ENCODE peak calls at places on chromosomes 7 and 10, in six cellular contexts. One of them, this sample, is unnamed.

GRCh38 chr7:24979470-24979862 is 512 bp downstream of the OSBPL3 start:
- DNase-seq in CD4-positive, CD25-positive, alpha-beta regulatory T cell: peak
- DNase-seq in tibial nerve: peak
- DNase-seq in right lobe of liver: peak
- DNase-seq in IMR-90: peak
- DNase-seq in neuronal stem cell: peak
- DNase-seq in this sample: peak

GRCh38 chr10:126867567-126868365 is 37.5 kb upstream of the DOCK1 start:
- DNase-seq in CD4-positive, CD25-positive, alpha-beta regulatory T cell: no peak
- DNase-seq in tibial nerve: no peak
- DNase-seq in right lobe of liver: no peak
- DNase-seq in IMR-90: peak
- DNase-seq in neuronal stem cell: no peak
- DNase-seq in this sample: no peak

GRCh38 chr10:25105753-25106260 is 69.0 kb upstream of the GPR158 start:
- DNase-seq in CD4-positive, CD25-positive, alpha-beta regulatory T cell: no peak
- DNase-seq in tibial nerve: no peak
- DNase-seq in right lobe of liver: no peak
- DNase-seq in IMR-90: no peak
- DNase-seq in neuronal stem cell: no peak
- DNase-seq in this sample: no peak

GRCh38 chr10:33952692-33953360 is 618.4 kb upstream of the NRP1 start:
- DNase-seq in CD4-positive, CD25-positive, alpha-beta regulatory T cell: no peak
- DNase-seq in tibial nerve: no peak
- DNase-seq in right lobe of liver: no peak
- DNase-seq in IMR-90: peak
- DNase-seq in neuronal stem cell: no peak
- DNase-seq in this sample: no peak

GRCh38 chr7:2819161-2819953 is 24.8 kb downstream of the GNA12 start:
- DNase-seq in CD4-positive, CD25-positive, alpha-beta regulatory T cell: no peak
- DNase-seq in tibial nerve: no peak
- DNase-seq in right lobe of liver: no peak
- DNase-seq in IMR-90: no peak
- DNase-seq in neuronal stem cell: no peak
- DNase-seq in this sample: no peak

GRCh38 chr10:114697061-114697598 is 39.1 kb upstream of the ABLIM1 start:
- DNase-seq in CD4-positive, CD25-positive, alpha-beta regulatory T cell: no peak
- DNase-seq in tibial nerve: no peak
- DNase-seq in right lobe of liver: no peak
- DNase-seq in IMR-90: peak
- DNase-seq in neuronal stem cell: no peak
- DNase-seq in this sample: no peak

GRCh38 chr7:23471090-23471859 is 984 bp upstream of the IGF2BP3 start:
- DNase-seq in CD4-positive, CD25-positive, alpha-beta regulatory T cell: no peak
- DNase-seq in tibial nerve: no peak
- DNase-seq in right lobe of liver: no peak
- DNase-seq in IMR-90: peak
- DNase-seq in neuronal stem cell: peak
- DNase-seq in this sample: peak

GRCh38 chr7:106486331-106486730 is 174.6 kb downstream of the CCDC71L start:
- DNase-seq in CD4-positive, CD25-positive, alpha-beta regulatory T cell: no peak
- DNase-seq in tibial nerve: no peak
- DNase-seq in right lobe of liver: no peak
- DNase-seq in IMR-90: peak
- DNase-seq in neuronal stem cell: no peak
- DNase-seq in this sample: no peak

GRCh38 chr10:88080213-88080612 is 216.8 kb downstream of the PTEN start:
- DNase-seq in CD4-positive, CD25-positive, alpha-beta regulatory T cell: no peak
- DNase-seq in tibial nerve: no peak
- DNase-seq in right lobe of liver: no peak
- DNase-seq in IMR-90: peak
- DNase-seq in neuronal stem cell: no peak
- DNase-seq in this sample: no peak

GRCh38 chr10:65313406-65313805 is 1612.4 kb upstream of the LRRTM3 start:
- DNase-seq in CD4-positive, CD25-positive, alpha-beta regulatory T cell: no peak
- DNase-seq in tibial nerve: no peak
- DNase-seq in right lobe of liver: no peak
- DNase-seq in IMR-90: no peak
- DNase-seq in neuronal stem cell: no peak
- DNase-seq in this sample: no peak

GRCh38 chr7:29120955-29121354 is 25.4 kb downstream of the CPVL start:
- DNase-seq in CD4-positive, CD25-positive, alpha-beta regulatory T cell: no peak
- DNase-seq in tibial nerve: no peak
- DNase-seq in right lobe of liver: no peak
- DNase-seq in IMR-90: no peak
- DNase-seq in neuronal stem cell: no peak
- DNase-seq in this sample: no peak

GRCh38 chr10:49347342-49347741 is 48.4 kb downstream of the C10orf71 start:
- DNase-seq in CD4-positive, CD25-positive, alpha-beta regulatory T cell: no peak
- DNase-seq in tibial nerve: no peak
- DNase-seq in right lobe of liver: no peak
- DNase-seq in IMR-90: no peak
- DNase-seq in neuronal stem cell: no peak
- DNase-seq in this sample: no peak

GRCh38 chr10:83995932-83996331 is 143.4 kb upstream of the GHITM start:
- DNase-seq in CD4-positive, CD25-positive, alpha-beta regulatory T cell: no peak
- DNase-seq in tibial nerve: no peak
- DNase-seq in right lobe of liver: no peak
- DNase-seq in IMR-90: no peak
- DNase-seq in neuronal stem cell: no peak
- DNase-seq in this sample: no peak
- H3K27ac ChIP-seq in CD4-positive, CD25-positive, alpha-beta regulatory T cell: no peak
- H3K27ac ChIP-seq in tibial nerve: no peak
- H3K27ac ChIP-seq in right lobe of liver: no peak
- H3K27ac ChIP-seq in IMR-90: no peak
- H3K27ac ChIP-seq in neuronal stem cell: no peak
- H3K27ac ChIP-seq in this sample: no peak

GRCh38 chr10:12063483-12063818 is 5.3 kb upstream of the DHTKD1 start:
- DNase-seq in CD4-positive, CD25-positive, alpha-beta regulatory T cell: no peak
- DNase-seq in tibial nerve: no peak
- DNase-seq in right lobe of liver: no peak
- DNase-seq in IMR-90: no peak
- DNase-seq in neuronal stem cell: no peak
- DNase-seq in this sample: no peak

GRCh38 chr10:12067336-12067735 is 1.4 kb upstream of the DHTKD1 start:
- DNase-seq in CD4-positive, CD25-positive, alpha-beta regulatory T cell: no peak
- DNase-seq in tibial nerve: no peak
- DNase-seq in right lobe of liver: no peak
- DNase-seq in IMR-90: peak
- DNase-seq in neuronal stem cell: no peak
- DNase-seq in this sample: no peak

GRCh38 chr10:12061124-12061523 is 7.6 kb upstream of the DHTKD1 start:
- DNase-seq in CD4-positive, CD25-positive, alpha-beta regulatory T cell: no peak
- DNase-seq in tibial nerve: no peak
- DNase-seq in right lobe of liver: no peak
- DNase-seq in IMR-90: no peak
- DNase-seq in neuronal stem cell: no peak
- DNase-seq in this sample: no peak

GRCh38 chr10:12068467-12069269 is at the start of gene DHTKD1:
- DNase-seq in CD4-positive, CD25-positive, alpha-beta regulatory T cell: peak
- DNase-seq in tibial nerve: peak
- DNase-seq in right lobe of liver: peak
- DNase-seq in IMR-90: peak
- DNase-seq in neuronal stem cell: peak
- DNase-seq in this sample: peak

DNA sequence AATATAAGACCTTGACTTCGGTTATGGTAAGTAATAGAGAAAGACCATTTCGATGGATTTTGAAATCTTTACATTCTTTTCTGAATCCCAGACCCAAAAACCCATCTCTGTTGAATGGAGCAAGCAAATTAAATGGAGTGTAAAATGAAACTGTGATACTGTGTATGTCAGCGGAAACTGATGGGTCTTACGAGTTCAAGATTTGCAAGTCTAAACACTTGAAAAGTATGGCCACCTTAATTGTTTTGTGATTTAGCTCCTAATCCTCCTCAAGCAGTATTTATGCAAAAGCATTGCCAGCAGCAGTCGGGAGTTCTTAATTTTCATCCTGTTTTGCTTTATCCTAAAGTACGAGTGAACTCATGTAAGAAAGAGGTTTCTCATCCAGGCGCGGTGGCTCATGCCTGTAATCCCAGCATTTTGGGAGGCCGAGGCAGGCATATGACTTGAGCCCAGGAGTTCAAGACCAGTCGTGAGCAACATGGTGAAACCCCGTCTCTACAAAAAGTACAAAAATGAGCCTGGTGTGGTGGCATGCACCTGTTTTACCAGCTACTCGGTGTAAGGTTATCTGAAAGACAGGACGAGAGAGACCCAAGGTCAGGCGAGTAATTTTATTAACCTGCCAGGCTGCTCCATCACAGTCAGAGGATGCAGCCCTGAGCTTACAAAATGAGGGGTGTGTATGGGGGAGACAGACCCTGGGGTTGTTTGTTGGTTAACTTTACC is 5.8 kb upstream of the DHTKD1 start:
- DNase-seq in CD4-positive, CD25-positive, alpha-beta regulatory T cell: no peak
- DNase-seq in tibial nerve: no peak
- DNase-seq in right lobe of liver: no peak
- DNase-seq in IMR-90: no peak
- DNase-seq in neuronal stem cell: no peak
- DNase-seq in this sample: no peak
- H3K27ac ChIP-seq in CD4-positive, CD25-positive, alpha-beta regulatory T cell: no peak
- H3K27ac ChIP-seq in tibial nerve: no peak
- H3K27ac ChIP-seq in right lobe of liver: no peak
- H3K27ac ChIP-seq in IMR-90: no peak
- H3K27ac ChIP-seq in neuronal stem cell: no peak
- H3K27ac ChIP-seq in this sample: no peak

GRCh38 chr10:116733566-116733965 is 8.8 kb downstream of the HSPA12A start:
- DNase-seq in CD4-positive, CD25-positive, alpha-beta regulatory T cell: no peak
- DNase-seq in tibial nerve: no peak
- DNase-seq in right lobe of liver: no peak
- DNase-seq in IMR-90: peak
- DNase-seq in neuronal stem cell: no peak
- DNase-seq in this sample: no peak
- H3K27ac ChIP-seq in CD4-positive, CD25-positive, alpha-beta regulatory T cell: no peak
- H3K27ac ChIP-seq in tibial nerve: no peak
- H3K27ac ChIP-seq in right lobe of liver: no peak
- H3K27ac ChIP-seq in IMR-90: peak
- H3K27ac ChIP-seq in neuronal stem cell: no peak
- H3K27ac ChIP-seq in this sample: no peak

GRCh38 chr7:112634107-112634506 is 153.3 kb downstream of the LSMEM1 start:
- DNase-seq in CD4-positive, CD25-positive, alpha-beta regulatory T cell: no peak
- DNase-seq in tibial nerve: no peak
- DNase-seq in right lobe of liver: no peak
- DNase-seq in IMR-90: no peak
- DNase-seq in neuronal stem cell: no peak
- DNase-seq in this sample: no peak

GRCh38 chr7:112635742-112636141 is 154.5 kb downstream of the TMEM168 start:
- DNase-seq in CD4-positive, CD25-positive, alpha-beta regulatory T cell: no peak
- DNase-seq in tibial nerve: no peak
- DNase-seq in right lobe of liver: no peak
- DNase-seq in IMR-90: no peak
- DNase-seq in neuronal stem cell: no peak
- DNase-seq in this sample: no peak

GRCh38 chr7:112630565-112630964 is 149.8 kb downstream of the LSMEM1 start:
- DNase-seq in CD4-positive, CD25-positive, alpha-beta regulatory T cell: no peak
- DNase-seq in tibial nerve: no peak
- DNase-seq in right lobe of liver: no peak
- DNase-seq in IMR-90: peak
- DNase-seq in neuronal stem cell: no peak
- DNase-seq in this sample: no peak
- H3K27ac ChIP-seq in CD4-positive, CD25-positive, alpha-beta regulatory T cell: no peak
- H3K27ac ChIP-seq in tibial nerve: no peak
- H3K27ac ChIP-seq in right lobe of liver: no peak
- H3K27ac ChIP-seq in IMR-90: no peak
- H3K27ac ChIP-seq in neuronal stem cell: no peak
- H3K27ac ChIP-seq in this sample: no peak

DNA sequence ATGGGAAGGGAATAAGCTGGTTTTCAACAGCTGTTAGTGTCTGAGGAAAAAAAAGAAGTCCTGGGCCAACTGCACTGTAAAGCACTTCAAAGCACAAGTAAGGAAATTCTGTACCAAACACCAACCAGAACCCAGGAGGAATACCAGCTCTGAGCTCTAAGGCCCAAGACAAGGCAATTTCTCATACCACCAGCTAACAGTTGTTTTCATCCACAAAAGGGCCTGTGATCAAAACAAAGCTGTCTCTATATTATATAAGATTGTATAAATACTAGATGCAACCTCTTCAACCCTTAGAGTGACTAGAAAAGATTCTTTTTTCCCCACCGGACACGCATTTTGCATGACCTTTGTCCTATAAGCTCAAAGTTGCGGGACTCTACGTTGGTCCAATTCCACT is 6.1 kb upstream of the MEOX2 start:
- DNase-seq in CD4-positive, CD25-positive, alpha-beta regulatory T cell: no peak
- DNase-seq in tibial nerve: no peak
- DNase-seq in right lobe of liver: no peak
- DNase-seq in IMR-90: no peak
- DNase-seq in neuronal stem cell: no peak
- DNase-seq in this sample: no peak
- H3K27ac ChIP-seq in CD4-positive, CD25-positive, alpha-beta regulatory T cell: no peak
- H3K27ac ChIP-seq in tibial nerve: no peak
- H3K27ac ChIP-seq in right lobe of liver: no peak
- H3K27ac ChIP-seq in IMR-90: no peak
- H3K27ac ChIP-seq in neuronal stem cell: no peak
- H3K27ac ChIP-seq in this sample: no peak

GRCh38 chr10:89810908-89811515 is 109.6 kb downstream of the KIF20B start:
- DNase-seq in CD4-positive, CD25-positive, alpha-beta regulatory T cell: no peak
- DNase-seq in tibial nerve: no peak
- DNase-seq in right lobe of liver: no peak
- DNase-seq in IMR-90: no peak
- DNase-seq in neuronal stem cell: peak
- DNase-seq in this sample: no peak

GRCh38 chr10:89813546-89813945 is 112.2 kb downstream of the KIF20B start:
- DNase-seq in CD4-positive, CD25-positive, alpha-beta regulatory T cell: no peak
- DNase-seq in tibial nerve: no peak
- DNase-seq in right lobe of liver: no peak
- DNase-seq in IMR-90: no peak
- DNase-seq in neuronal stem cell: no peak
- DNase-seq in this sample: no peak

GRCh38 chr10:89814278-89814677 is 112.9 kb downstream of the KIF20B start:
- DNase-seq in CD4-positive, CD25-positive, alpha-beta regulatory T cell: no peak
- DNase-seq in tibial nerve: no peak
- DNase-seq in right lobe of liver: no peak
- DNase-seq in IMR-90: no peak
- DNase-seq in neuronal stem cell: no peak
- DNase-seq in this sample: no peak

GRCh38 chr10:89815049-89815853 is 113.9 kb downstream of the KIF20B start:
- DNase-seq in CD4-positive, CD25-positive, alpha-beta regulatory T cell: no peak
- DNase-seq in tibial nerve: no peak
- DNase-seq in right lobe of liver: no peak
- DNase-seq in IMR-90: no peak
- DNase-seq in neuronal stem cell: no peak
- DNase-seq in this sample: no peak
- H3K27ac ChIP-seq in CD4-positive, CD25-positive, alpha-beta regulatory T cell: no peak
- H3K27ac ChIP-seq in tibial nerve: no peak
- H3K27ac ChIP-seq in right lobe of liver: no peak
- H3K27ac ChIP-seq in IMR-90: no peak
- H3K27ac ChIP-seq in neuronal stem cell: no peak
- H3K27ac ChIP-seq in this sample: no peak